ENCODE peak calls at places on chromosomes 12 and 14, in four cellular contexts. Z is GM23248, I is GM23338, H is IMR-90. O is an unnamed sample.

GRCh38 chr14:52797653-52798052 is 6.2 kb upstream of the GNPNAT1 start:
- DNase-seq in H (no peak), Z (no peak), I (peak; percentile 17), O (no peak)

GRCh38 chr12:76957306-76957705 is 78.5 kb upstream of the CSRP2 start:
- DNase-seq in Z (no peak), I (no peak), H (no peak), O (no peak)

GRCh38 chr12:15700595-15700994 is 88.6 kb downstream of the EPS8 start:
- DNase-seq in H (peak; percentile 95), I (no peak), Z (peak; percentile 95), O (peak; percentile 79)

GRCh38 chr12:45498645-45499044 is 230.9 kb upstream of the ARID2 start:
- DNase-seq in H (no peak), Z (no peak), I (no peak), O (no peak)

GRCh38 chr12:131471271-131471905 is 239.5 kb upstream of the SFSWAP start:
- DNase-seq in I (no peak), H (no peak), Z (no peak), O (no peak)

GRCh38 chr12:50636505-50636904 is 127.4 kb upstream of the ATF1 start:
- DNase-seq in Z (no peak), H (no peak), I (no peak), O (no peak)

GRCh38 chr12:120117961-120118709 is 1.6 kb upstream of the RAB35 start:
- DNase-seq in I (peak; percentile 89), H (peak; percentile 67), Z (peak; percentile 84), O (peak; percentile 71)

GRCh38 chr12:131854861-131855476 is 26.8 kb downstream of the MMP17 start:
- DNase-seq in Z (no peak), I (no peak), H (no peak), O (no peak)

GRCh38 chr12:18320036-18320617 is 58.8 kb downstream of the PIK3C2G start:
- DNase-seq in I (peak; percentile 78), H (peak; percentile 69), Z (peak; percentile 78), O (peak; percentile 79)

GRCh38 chr14:55302770-55303472 is 31.7 kb downstream of the FBXO34 start:
- DNase-seq in I (no peak), H (no peak), Z (no peak), O (no peak)

GRCh38 chr14:102493096-102493495 is 16.5 kb downstream of the ANKRD9 start:
- DNase-seq in I (no peak), H (no peak), Z (no peak), O (no peak)

GRCh38 chr14:42163136-42163535 is 556.5 kb downstream of the LRFN5 start:
- DNase-seq in Z (no peak), I (no peak), H (no peak), O (no peak)

GRCh38 chr14:41154143-41154807 is 452.4 kb upstream of the LRFN5 start:
- DNase-seq in I (no peak), H (no peak), Z (no peak), O (no peak)

GRCh38 chr14:68442828-68443460 is 349.9 kb downstream of the ZFP36L1 start:
- DNase-seq in H (peak; percentile 49), Z (peak; percentile 64), I (no peak), O (no peak)

GRCh38 chr14:100159107-100159864 is at the start of gene DEGS2:
- DNase-seq in I (peak; percentile 87), H (no peak), Z (peak; percentile 37), O (peak; percentile 56)

GRCh38 chr14:57748279-57748678 is 117.6 kb downstream of the SLC35F4 start:
- DNase-seq in H (no peak), I (no peak), Z (peak; percentile 12), O (peak; percentile 78)

GRCh38 chr14:74437654-74438053 is 11.6 kb upstream of the SYNDIG1L start:
- DNase-seq in H (no peak), Z (peak; percentile 30), I (peak; percentile 69), O (peak; percentile 24)

GRCh38 chr14:33986804-33987203 is 35.9 kb upstream of the EGLN3 start:
- DNase-seq in Z (peak; percentile 86), H (peak; percentile 84), I (peak; percentile 57), O (peak; percentile 75)

GRCh38 chr12:55972906-55973597 is 826 bp upstream of the RAB5B start:
- DNase-seq in I (no peak), H (peak; percentile 53), Z (no peak), O (no peak)

GRCh38 chr12:93727195-93727811 is 50.1 kb downstream of the CRADD start:
- DNase-seq in I (no peak), Z (no peak), H (no peak), O (no peak)

GRCh38 chr12:102050660-102051430 is 10.9 kb downstream of the WASHC3 start:
- DNase-seq in I (no peak), H (no peak), Z (no peak), O (no peak)

GRCh38 chr12:91460457-91460856 is 277.8 kb upstream of the DCN start:
- DNase-seq in H (no peak), Z (no peak), I (no peak), O (no peak)

GRCh38 chr14:51453869-51454268 is 197.8 kb upstream of the FRMD6 start:
- DNase-seq in I (no peak), Z (peak; percentile 24), H (no peak), O (no peak)

DNA sequence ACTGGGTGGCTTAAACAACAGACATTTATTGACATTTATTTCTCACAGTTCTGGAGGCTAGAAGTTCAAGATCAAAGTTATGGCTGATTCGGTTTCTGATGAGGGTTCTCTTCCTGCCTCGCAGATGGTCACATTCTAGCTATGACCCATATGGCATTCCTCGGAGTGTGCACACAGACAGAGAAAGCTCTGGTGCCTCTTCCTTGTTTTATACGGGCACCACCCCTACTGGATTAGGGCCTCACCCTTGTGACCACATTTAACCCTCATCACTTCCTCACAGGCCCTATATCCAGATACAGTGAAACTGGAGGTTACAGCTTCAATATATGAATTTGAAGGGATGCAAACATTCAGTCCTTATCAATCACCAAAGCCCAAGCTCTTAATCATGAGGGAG is 77.0 kb upstream of the OVCH1 start:
- DNase-seq in I (no peak), Z (no peak), H (no peak), O (no peak)
- H3K4me2 ChIP-seq in I (no peak overlapping the region), Z (no peak overlapping the region), H (no peak overlapping the region), O (no peak overlapping the region)

DNA sequence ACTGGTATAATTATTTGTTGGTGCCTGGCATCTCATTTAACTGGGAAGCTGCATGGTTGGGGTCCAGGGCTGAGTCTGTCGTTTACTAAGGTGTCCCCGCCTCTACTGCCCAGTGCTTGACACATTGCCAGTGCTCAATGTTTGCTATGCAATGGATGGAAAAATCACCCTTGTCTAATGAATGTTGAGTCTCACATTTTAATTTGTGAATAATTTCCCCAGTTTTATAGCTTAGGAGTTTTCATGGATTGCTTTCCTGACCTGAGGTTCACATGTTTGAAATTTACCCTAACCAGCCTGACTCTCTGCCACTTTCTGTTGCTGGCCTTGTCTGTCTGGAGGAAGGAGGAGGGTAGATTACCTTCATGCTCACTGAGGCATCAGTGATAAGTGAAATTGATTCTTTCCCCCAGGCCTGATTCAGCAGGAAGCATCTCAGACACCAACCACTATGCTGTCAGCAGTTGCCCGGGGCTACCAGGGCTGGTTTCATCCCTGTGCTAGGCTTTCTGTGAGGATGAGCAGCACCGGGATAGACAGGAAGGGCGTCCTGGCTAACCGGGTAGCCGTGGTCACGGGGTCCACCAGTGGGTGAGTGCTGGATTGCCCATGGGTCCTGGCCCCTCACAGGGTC is 2.4 kb downstream of the DHRS2 start:
- DNase-seq in Z (no peak), I (no peak), H (no peak), O (no peak)
- H3K4me2 ChIP-seq in Z (no peak overlapping the region), I (no peak overlapping the region), H (no peak overlapping the region), O (no peak overlapping the region)

GRCh38 chr14:39181026-39181692 is 6.1 kb downstream of the PNN start:
- DNase-seq in Z (peak; percentile 19), I (no peak), H (no peak), O (no peak)
- H3K4me2 ChIP-seq in Z (no peak overlapping the region), I (no peak overlapping the region), H (no peak overlapping the region), O (no peak overlapping the region)

DNA sequence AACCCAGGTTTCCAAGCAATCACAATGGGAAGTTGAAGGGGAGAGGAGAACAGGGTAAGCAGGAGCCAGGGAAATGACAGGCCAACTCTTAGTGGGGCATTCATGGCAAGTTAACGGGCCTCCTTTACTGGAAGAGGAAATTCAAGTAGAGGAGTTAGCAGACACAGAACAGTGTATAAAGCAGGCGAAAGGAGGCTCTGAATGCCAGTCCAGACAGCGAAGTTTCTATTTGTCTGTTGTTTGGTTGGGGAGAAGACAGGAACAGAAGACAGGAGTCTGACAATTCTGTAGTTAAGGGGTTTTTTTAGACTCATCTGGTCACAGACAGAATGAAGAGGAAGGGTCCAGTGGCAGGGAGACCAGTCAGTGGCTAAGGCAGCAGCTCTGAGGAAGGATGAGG is at the start of gene ACSM4:
- DNase-seq in I (no peak), H (no peak), Z (no peak), O (no peak)
- H3K4me2 ChIP-seq in I (no peak within 1 kb of the TSS), H (no peak within 1 kb of the TSS), Z (no peak within 1 kb of the TSS), O (no peak within 1 kb of the TSS)

O was measured in PC-3.